ENCODE peak calls at places on chromosomes 4 and X, in seven cellular contexts. One of them, this sample, is unnamed.

GRCh38 chr4:104795264-104795934 is 300.7 kb upstream of the CXXC4 start:
- ATAC-seq in A549: no peak
- ATAC-seq in HCT116: no peak
- ATAC-seq in body of pancreas: no peak
- ATAC-seq in HepG2: no peak
- ATAC-seq in heart left ventricle: peak
- ATAC-seq in upper lobe of left lung: no peak
- ATAC-seq in this sample: no peak

GRCh38 chr4:7124643-7125442 is 57.0 kb upstream of the GRPEL1 start:
- ATAC-seq in A549: peak
- ATAC-seq in HCT116: peak
- ATAC-seq in body of pancreas: peak
- ATAC-seq in HepG2: peak
- ATAC-seq in heart left ventricle: no peak
- ATAC-seq in upper lobe of left lung: peak
- ATAC-seq in this sample: peak

GRCh38 chr4:123892368-123892961 is 495.9 kb downstream of the SPRY1 start:
- ATAC-seq in A549: no peak
- ATAC-seq in HCT116: no peak
- ATAC-seq in body of pancreas: no peak
- ATAC-seq in HepG2: no peak
- ATAC-seq in heart left ventricle: no peak
- ATAC-seq in upper lobe of left lung: no peak
- ATAC-seq in this sample: no peak

GRCh38 chrX:111868726-111869638 is 7.0 kb upstream of the TRPC5OS start:
- ATAC-seq in A549: no peak
- ATAC-seq in HCT116: peak
- ATAC-seq in body of pancreas: peak
- ATAC-seq in HepG2: no peak
- ATAC-seq in heart left ventricle: no peak
- ATAC-seq in upper lobe of left lung: no peak
- ATAC-seq in this sample: peak

GRCh38 chr4:85587952-85588351 is 113.0 kb downstream of the ARHGAP24 start:
- ATAC-seq in A549: no peak
- ATAC-seq in HCT116: no peak
- ATAC-seq in body of pancreas: no peak
- ATAC-seq in HepG2: no peak
- ATAC-seq in heart left ventricle: no peak
- ATAC-seq in upper lobe of left lung: no peak
- ATAC-seq in this sample: no peak

GRCh38 chr4:153426207-153426886 is 39.8 kb upstream of the TMEM131L start:
- ATAC-seq in A549: no peak
- ATAC-seq in HCT116: no peak
- ATAC-seq in body of pancreas: no peak
- ATAC-seq in HepG2: no peak
- ATAC-seq in heart left ventricle: no peak
- ATAC-seq in upper lobe of left lung: no peak
- ATAC-seq in this sample: no peak

GRCh38 chr4:5759236-5760075 is 48.5 kb downstream of the EVC start:
- ATAC-seq in A549: peak
- ATAC-seq in HCT116: peak
- ATAC-seq in body of pancreas: no peak
- ATAC-seq in HepG2: no peak
- ATAC-seq in heart left ventricle: no peak
- ATAC-seq in upper lobe of left lung: no peak
- ATAC-seq in this sample: no peak

GRCh38 chr4:168744021-168744420 is 247.2 kb downstream of the PALLD start:
- ATAC-seq in A549: peak
- ATAC-seq in HCT116: no peak
- ATAC-seq in body of pancreas: no peak
- ATAC-seq in HepG2: no peak
- ATAC-seq in heart left ventricle: peak
- ATAC-seq in upper lobe of left lung: no peak
- ATAC-seq in this sample: no peak

GRCh38 chr4:2036866-2037265 is 22.3 kb upstream of the NAT8L start:
- ATAC-seq in A549: no peak
- ATAC-seq in HCT116: no peak
- ATAC-seq in body of pancreas: no peak
- ATAC-seq in HepG2: no peak
- ATAC-seq in heart left ventricle: no peak
- ATAC-seq in upper lobe of left lung: no peak
- ATAC-seq in this sample: no peak

GRCh38 chrX:147846676-147847075 is 65.0 kb upstream of the FMR1 start:
- ATAC-seq in A549: no peak
- ATAC-seq in HCT116: no peak
- ATAC-seq in body of pancreas: no peak
- ATAC-seq in HepG2: no peak
- ATAC-seq in heart left ventricle: no peak
- ATAC-seq in upper lobe of left lung: no peak
- ATAC-seq in this sample: no peak

GRCh38 chrX:47484885-47485284 is 1.9 kb upstream of the ZNF41 start:
- ATAC-seq in A549: no peak
- ATAC-seq in HCT116: no peak
- ATAC-seq in body of pancreas: no peak
- ATAC-seq in HepG2: no peak
- ATAC-seq in heart left ventricle: no peak
- ATAC-seq in upper lobe of left lung: no peak
- ATAC-seq in this sample: no peak

GRCh38 chr4:98662619-98663225 is 4.3 kb upstream of the TSPAN5 start:
- ATAC-seq in A549: no peak
- ATAC-seq in HCT116: no peak
- ATAC-seq in body of pancreas: no peak
- ATAC-seq in HepG2: no peak
- ATAC-seq in heart left ventricle: no peak
- ATAC-seq in upper lobe of left lung: no peak
- ATAC-seq in this sample: no peak

GRCh38 chrX:97882306-97882705 is 998.6 kb downstream of the RPA4 start:
- ATAC-seq in A549: no peak
- ATAC-seq in HCT116: no peak
- ATAC-seq in body of pancreas: no peak
- ATAC-seq in HepG2: no peak
- ATAC-seq in heart left ventricle: no peak
- ATAC-seq in upper lobe of left lung: no peak
- ATAC-seq in this sample: no peak

GRCh38 chr4:180565856-180566431 is 1677.3 kb upstream of the TENM3 start:
- ATAC-seq in A549: no peak
- ATAC-seq in HCT116: no peak
- ATAC-seq in body of pancreas: no peak
- ATAC-seq in HepG2: no peak
- ATAC-seq in heart left ventricle: no peak
- ATAC-seq in upper lobe of left lung: no peak
- ATAC-seq in this sample: no peak

GRCh38 chrX:72255445-72255844 is 16.6 kb upstream of the ERCC6L start:
- ATAC-seq in A549: no peak
- ATAC-seq in HCT116: no peak
- ATAC-seq in body of pancreas: peak
- ATAC-seq in HepG2: no peak
- ATAC-seq in heart left ventricle: no peak
- ATAC-seq in upper lobe of left lung: no peak
- ATAC-seq in this sample: no peak

GRCh38 chr4:155906554-155907247 is 3.2 kb downstream of the TDO2 start:
- ATAC-seq in A549: no peak
- ATAC-seq in HCT116: no peak
- ATAC-seq in body of pancreas: peak
- ATAC-seq in HepG2: no peak
- ATAC-seq in heart left ventricle: no peak
- ATAC-seq in upper lobe of left lung: peak
- ATAC-seq in this sample: no peak

GRCh38 chr4:163988921-163989320 is 494.4 kb downstream of the TMA16 start:
- ATAC-seq in A549: no peak
- ATAC-seq in HCT116: no peak
- ATAC-seq in body of pancreas: no peak
- ATAC-seq in HepG2: no peak
- ATAC-seq in heart left ventricle: no peak
- ATAC-seq in upper lobe of left lung: no peak
- ATAC-seq in this sample: no peak

GRCh38 chrX:132631579-132632232 is 142.9 kb upstream of the MBNL3 start:
- ATAC-seq in A549: peak
- ATAC-seq in HCT116: peak
- ATAC-seq in body of pancreas: no peak
- ATAC-seq in HepG2: peak
- ATAC-seq in heart left ventricle: no peak
- ATAC-seq in upper lobe of left lung: no peak
- ATAC-seq in this sample: no peak

GRCh38 chrX:135707880-135708279 is 5.6 kb upstream of the CT45A1 start:
- ATAC-seq in A549: peak
- ATAC-seq in HCT116: peak
- ATAC-seq in body of pancreas: no peak
- ATAC-seq in HepG2: peak
- ATAC-seq in heart left ventricle: no peak
- ATAC-seq in upper lobe of left lung: no peak
- ATAC-seq in this sample: no peak

DNA sequence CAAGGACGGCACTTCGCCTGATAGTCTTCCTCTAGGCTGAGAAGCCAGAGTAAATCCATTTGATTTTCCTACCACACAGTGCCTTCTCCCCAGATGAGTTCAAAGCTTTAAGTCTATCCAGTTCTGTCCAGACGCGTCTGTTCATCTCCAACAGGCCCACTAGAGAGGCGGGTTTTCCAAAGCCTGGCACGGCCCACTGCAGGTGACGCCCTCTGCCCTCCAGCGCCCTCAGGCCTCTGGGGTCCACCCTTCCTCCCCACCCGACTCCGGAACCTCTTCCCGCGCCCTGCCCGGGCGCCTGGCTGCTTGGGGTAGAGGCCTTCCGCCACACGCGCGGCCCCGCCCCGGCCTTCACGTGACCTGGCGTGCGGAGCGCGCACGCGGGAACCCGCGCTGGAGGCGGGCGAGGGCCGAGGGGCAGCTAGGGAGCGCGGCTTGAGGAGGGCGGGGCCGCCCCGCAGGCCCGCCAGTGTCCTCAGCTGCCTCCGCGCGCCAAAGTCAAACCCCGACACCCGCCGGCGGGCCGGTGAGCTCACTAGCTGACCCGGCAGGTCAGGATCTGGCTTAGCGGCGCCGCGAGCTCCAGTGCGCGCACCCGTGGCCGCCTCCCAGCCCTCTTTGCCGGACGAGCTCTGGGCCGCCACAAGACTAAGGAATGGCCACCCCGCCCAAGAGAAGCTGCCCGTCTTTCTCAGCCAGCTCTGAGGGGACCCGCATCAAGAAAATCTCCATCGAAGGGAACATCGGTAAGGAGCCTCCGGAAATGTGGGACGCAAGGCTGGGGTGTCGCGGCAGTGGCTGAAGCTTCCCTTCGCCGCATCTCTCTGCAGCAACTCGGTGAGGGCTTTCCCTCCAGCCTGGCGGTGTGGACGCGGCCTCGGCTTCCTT is at the start of gene DCK:
- ATAC-seq in A549: peak
- ATAC-seq in HCT116: peak
- ATAC-seq in body of pancreas: peak
- ATAC-seq in HepG2: peak
- ATAC-seq in heart left ventricle: peak
- ATAC-seq in upper lobe of left lung: peak
- ATAC-seq in this sample: peak
- TF ChIP-seq POLR2A in A549: peak
- TF ChIP-seq POLR2A in HCT116: peak
- TF ChIP-seq POLR2A in body of pancreas: peak
- TF ChIP-seq POLR2A in HepG2: peak
- TF ChIP-seq POLR2A in heart left ventricle: no peak
- TF ChIP-seq POLR2A in upper lobe of left lung: peak
- TF ChIP-seq POLR2A in this sample: peak

GRCh38 chr4:112231779-112232713 is at the start of gene AP1AR:
- ATAC-seq in A549: peak
- ATAC-seq in HCT116: peak
- ATAC-seq in body of pancreas: peak
- ATAC-seq in HepG2: peak
- ATAC-seq in heart left ventricle: peak
- ATAC-seq in upper lobe of left lung: peak
- ATAC-seq in this sample: peak
- TF ChIP-seq POLR2A in A549: peak
- TF ChIP-seq POLR2A in HCT116: peak
- TF ChIP-seq POLR2A in body of pancreas: peak
- TF ChIP-seq POLR2A in HepG2: peak
- TF ChIP-seq POLR2A in heart left ventricle: no peak
- TF ChIP-seq POLR2A in upper lobe of left lung: peak
- TF ChIP-seq POLR2A in this sample: peak

GRCh38 chr4:92843784-92844183 is 540.0 kb downstream of the GRID2 start:
- ATAC-seq in A549: no peak
- ATAC-seq in HCT116: no peak
- ATAC-seq in body of pancreas: no peak
- ATAC-seq in HepG2: no peak
- ATAC-seq in heart left ventricle: no peak
- ATAC-seq in upper lobe of left lung: no peak
- ATAC-seq in this sample: no peak

DNA sequence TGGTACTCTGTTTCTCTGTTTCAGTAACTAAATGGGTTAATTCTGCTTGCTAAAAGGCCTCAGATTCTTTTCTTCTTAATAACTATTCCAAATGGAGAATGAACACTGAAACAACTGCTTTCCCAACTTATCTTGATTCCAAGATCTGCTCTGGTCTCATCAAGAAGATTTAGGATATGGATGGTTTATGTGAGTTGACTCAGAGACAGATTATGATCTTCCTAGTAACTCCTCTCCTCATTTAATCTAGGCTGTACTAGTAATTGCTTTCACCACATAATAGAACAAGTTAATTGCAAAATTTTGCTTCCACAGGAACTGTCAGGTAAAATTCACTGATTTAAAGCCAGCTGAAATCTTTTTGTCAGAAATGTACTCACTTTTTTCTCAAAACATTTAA is 537.1 kb downstream of the GRID2 start:
- ATAC-seq in A549: no peak
- ATAC-seq in HCT116: no peak
- ATAC-seq in body of pancreas: no peak
- ATAC-seq in HepG2: no peak
- ATAC-seq in heart left ventricle: no peak
- ATAC-seq in upper lobe of left lung: no peak
- ATAC-seq in this sample: no peak
- TF ChIP-seq POLR2A in A549: no peak
- TF ChIP-seq POLR2A in HCT116: no peak
- TF ChIP-seq POLR2A in body of pancreas: no peak
- TF ChIP-seq POLR2A in HepG2: no peak
- TF ChIP-seq POLR2A in heart left ventricle: no peak
- TF ChIP-seq POLR2A in upper lobe of left lung: no peak
- TF ChIP-seq POLR2A in this sample: no peak

DNA sequence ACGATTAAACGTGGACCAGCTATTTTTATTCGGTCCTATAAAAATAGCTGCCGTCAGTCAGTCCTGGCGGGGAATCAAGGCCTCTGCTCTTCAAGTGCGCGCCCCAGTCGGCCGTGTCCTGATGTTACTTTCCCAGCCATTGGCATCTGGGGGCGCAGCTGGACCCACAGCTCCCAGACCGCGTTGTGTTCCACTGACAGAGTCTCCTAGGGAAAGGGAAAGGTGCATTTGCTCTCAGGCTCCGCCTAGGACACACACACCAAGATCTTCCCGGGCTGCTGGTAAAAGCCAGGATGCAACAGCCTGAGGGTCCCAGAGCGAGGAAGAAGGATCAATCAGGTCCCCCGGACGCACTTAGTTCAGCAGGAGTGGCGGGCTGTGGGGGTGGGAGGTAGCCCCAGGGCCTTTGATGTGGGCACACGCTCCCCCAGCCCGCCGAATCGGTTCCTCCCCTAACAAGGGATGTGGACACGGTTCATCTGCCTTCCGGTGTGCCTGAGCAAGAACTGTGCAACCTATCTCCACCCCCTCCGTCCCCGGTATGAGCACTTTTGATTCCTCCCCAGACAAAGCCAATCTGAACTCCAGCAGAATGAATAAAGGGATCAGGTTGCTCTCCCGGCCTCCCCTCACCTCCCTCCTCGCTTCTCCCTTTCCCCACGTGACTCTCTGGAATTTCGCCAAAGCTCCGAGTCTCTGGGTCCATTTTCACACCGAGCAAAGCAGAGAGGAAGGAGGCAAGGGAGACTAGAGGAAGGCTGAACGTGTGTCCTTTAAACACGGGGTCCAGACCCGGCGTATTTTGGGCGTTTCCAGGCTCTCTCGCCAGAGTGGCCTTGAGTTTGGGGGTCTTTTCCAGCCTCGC is 626 bp upstream of the FRAS1 start:
- ATAC-seq in A549: peak
- ATAC-seq in HCT116: peak
- ATAC-seq in body of pancreas: peak
- ATAC-seq in HepG2: peak
- ATAC-seq in heart left ventricle: peak
- ATAC-seq in upper lobe of left lung: peak
- ATAC-seq in this sample: peak
- TF ChIP-seq POLR2A in A549: peak
- TF ChIP-seq POLR2A in HCT116: peak
- TF ChIP-seq POLR2A in body of pancreas: peak
- TF ChIP-seq POLR2A in HepG2: peak
- TF ChIP-seq POLR2A in heart left ventricle: no peak
- TF ChIP-seq POLR2A in upper lobe of left lung: no peak
- TF ChIP-seq POLR2A in this sample: no peak